ENCODE peak calls at places on chromosomes 1 and 21, in five cellular contexts. J is heart right ventricle, I is stomach, R is H1, L is choroid plexus epithelial cell. Y is an unnamed sample.

GRCh38 chr1:224513787-224514209 is 79.2 kb upstream of the WDR26 start:
- DNase-seq in J (peak; percentile 85), I (peak; percentile 90), R (no peak), L (peak; percentile 84), Y (peak; percentile 90)

GRCh38 chr1:55127827-55128343 is 87.3 kb downstream of the USP24 start:
- DNase-seq in J (no peak), I (no peak), R (no peak), L (peak; percentile 30), Y (no peak)

GRCh38 chr1:9093096-9093495 is 23.7 kb upstream of the SLC2A5 start:
- DNase-seq in J (no peak), I (no peak), R (no peak), L (no peak), Y (no peak)

GRCh38 chr1:64834734-64835133 is 89.9 kb downstream of the RAVER2 start:
- DNase-seq in J (no peak), I (no peak), R (no peak), L (peak; percentile 83), Y (no peak)

GRCh38 chr1:50603274-50604271 is 180.3 kb upstream of the DMRTA2 start:
- DNase-seq in J (no peak), I (no peak), R (no peak), L (peak; percentile 55), Y (no peak)

GRCh38 chr1:230957580-230957989 is 21.1 kb downstream of the TTC13 start:
- DNase-seq in J (no peak), I (no peak), R (no peak), L (no peak), Y (no peak)

GRCh38 chr1:206812456-206812855 is 40.2 kb upstream of the IL10 start:
- DNase-seq in J (no peak), I (no peak), R (no peak), L (no peak), Y (no peak)

GRCh38 chr1:221435510-221435909 is 306.4 kb downstream of the DUSP10 start:
- DNase-seq in J (no peak), I (no peak), R (no peak), L (peak; percentile 85), Y (no peak)

GRCh38 chr1:203692565-203693470 is 66.2 kb downstream of the ATP2B4 start:
- DNase-seq in J (peak; percentile 90), I (peak; percentile 65), R (no peak), L (peak; percentile 97), Y (no peak)

GRCh38 chr1:153070243-153070642 is 1.2 kb downstream of the SPRR2B start:
- DNase-seq in J (no peak), I (no peak), R (no peak), L (no peak), Y (no peak)

GRCh38 chr1:235954306-235955283 is 87.9 kb upstream of the LYST start:
- DNase-seq in J (no peak), I (no peak), R (no peak), L (no peak), Y (no peak)

GRCh38 chr1:152982076-152982475 is 1.8 kb upstream of the SPRR1A start:
- DNase-seq in J (no peak), I (no peak), R (no peak), L (no peak), Y (no peak)

GRCh38 chr1:78408830-78409229 is 81.9 kb upstream of the PTGFR start:
- DNase-seq in J (no peak), I (no peak), R (no peak), L (no peak), Y (no peak)

GRCh38 chr1:158930504-158930903 is 848 bp upstream of the PYHIN1 start:
- DNase-seq in J (no peak), I (no peak), R (no peak), L (no peak), Y (no peak)

GRCh38 chr1:47587891-47588582 is 150.2 kb downstream of the FOXD2 start:
- DNase-seq in J (peak; percentile 75), I (no peak), R (no peak), L (peak; percentile 30), Y (peak; percentile 40)

GRCh38 chr1:160082487-160082886 is 1.1 kb downstream of the KCNJ9 start:
- DNase-seq in J (no peak), I (no peak), R (no peak), L (no peak), Y (no peak)

GRCh38 chr1:160084771-160085321 is 3.5 kb downstream of the KCNJ9 start:
- DNase-seq in J (no peak), I (no peak), R (no peak), L (no peak), Y (no peak)

GRCh38 chr1:160085686-160086089 is 4.3 kb downstream of the KCNJ9 start:
- DNase-seq in J (peak; percentile 76), I (peak; percentile 83), R (peak; percentile 88), L (peak; percentile 85), Y (peak; percentile 84)

GRCh38 chr1:160082926-160083325 is 1.6 kb downstream of the KCNJ9 start:
- DNase-seq in J (no peak), I (no peak), R (no peak), L (no peak), Y (no peak)

DNA sequence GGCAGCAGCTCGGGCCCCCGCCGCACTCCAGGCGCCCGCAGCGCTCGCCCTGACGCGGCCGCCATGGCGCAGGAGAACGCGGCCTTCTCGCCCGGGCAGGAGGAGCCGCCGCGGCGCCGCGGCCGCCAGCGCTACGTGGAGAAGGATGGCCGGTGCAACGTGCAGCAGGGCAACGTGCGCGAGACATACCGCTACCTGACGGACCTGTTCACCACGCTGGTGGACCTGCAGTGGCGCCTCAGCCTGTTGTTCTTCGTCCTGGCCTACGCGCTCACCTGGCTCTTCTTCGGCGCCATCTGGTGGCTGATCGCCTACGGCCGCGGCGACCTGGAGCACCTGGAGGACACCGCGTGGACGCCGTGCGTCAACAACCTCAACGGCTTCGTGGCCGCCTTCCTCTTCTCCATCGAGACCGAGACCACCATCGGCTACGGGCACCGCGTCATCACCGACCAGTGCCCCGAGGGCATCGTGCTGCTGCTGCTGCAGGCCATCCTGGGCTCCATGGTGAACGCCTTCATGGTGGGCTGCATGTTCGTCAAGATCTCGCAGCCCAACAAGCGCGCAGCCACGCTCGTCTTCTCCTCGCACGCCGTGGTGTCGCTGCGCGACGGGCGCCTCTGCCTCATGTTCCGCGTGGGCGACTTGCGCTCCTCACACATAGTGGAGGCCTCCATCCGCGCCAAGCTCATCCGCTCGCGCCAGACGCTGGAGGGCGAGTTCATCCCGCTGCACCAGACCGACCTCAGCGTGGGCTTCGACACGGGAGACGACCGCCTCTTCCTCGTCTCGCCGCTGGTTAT is 2.8 kb downstream of the KCNJ9 start:
- DNase-seq in J (peak; percentile 48), I (peak; percentile 88), R (no peak), L (peak; percentile 45), Y (peak; percentile 61)
- H3K4me3 ChIP-seq in J (peak overlapping the region; percentile 46), I (peak overlapping the region; percentile 39), R (peak overlapping the region; percentile 49), L (peak overlapping the region; percentile 50), Y (peak overlapping the region; percentile 49)

GRCh38 chr1:89948726-89949345 is 46.1 kb upstream of the ZNF326 start:
- DNase-seq in J (no peak), I (no peak), R (no peak), L (no peak), Y (no peak)
- TF ChIP-seq CTCF in J (no peak), I (no peak), R (no peak), L (no peak), Y (no peak)

GRCh38 chr1:240516069-240516468 is 95.9 kb downstream of the GREM2 start:
- DNase-seq in J (no peak), I (no peak), R (no peak), L (no peak), Y (no peak)
- H3K4me3 ChIP-seq in J (no peak overlapping the region), I (no peak overlapping the region), R (no peak overlapping the region), L (no peak overlapping the region), Y (no peak overlapping the region)

GRCh38 chr21:44872266-44872567 is 1.3 kb downstream of the PTTG1IP start:
- DNase-seq in J (no peak), I (no peak), R (no peak), L (no peak), Y (no peak)
- TF ChIP-seq CTCF in J (no peak), I (no peak), R (no peak), L (no peak), Y (peak; percentile 8)

DNA sequence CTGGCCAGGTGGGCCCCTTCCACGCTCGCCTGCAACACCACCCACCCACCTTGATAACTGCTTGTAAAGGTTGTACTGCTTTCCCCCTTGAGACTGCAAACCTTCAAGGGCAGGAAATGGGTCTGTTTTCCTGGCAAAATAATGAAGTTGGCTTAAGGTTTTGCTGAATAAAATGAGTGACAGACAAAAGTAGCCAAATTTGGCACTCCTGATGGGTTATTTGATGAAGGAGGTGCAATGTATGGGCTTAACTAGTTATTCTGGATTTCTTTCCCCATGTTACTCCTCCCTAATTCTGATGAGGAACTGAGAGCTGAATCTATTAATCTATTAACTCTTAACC is 14.6 kb upstream of the HLCS start:
- DNase-seq in J (no peak), I (no peak), R (no peak), L (no peak), Y (no peak)
- H3K4me3 ChIP-seq in J (peak overlapping the region; percentile 64), I (peak overlapping the region; percentile 47), R (peak overlapping the region; percentile 63), L (peak overlapping the region; percentile 61), Y (peak overlapping the region; percentile 57)

GRCh38 chr1:212381509-212381908 is 33.2 kb downstream of the PACC1 start:
- DNase-seq in J (no peak), I (no peak), R (no peak), L (no peak), Y (no peak)
- TF ChIP-seq CTCF in J (no peak), I (no peak), R (no peak), L (no peak), Y (no peak)

DNA sequence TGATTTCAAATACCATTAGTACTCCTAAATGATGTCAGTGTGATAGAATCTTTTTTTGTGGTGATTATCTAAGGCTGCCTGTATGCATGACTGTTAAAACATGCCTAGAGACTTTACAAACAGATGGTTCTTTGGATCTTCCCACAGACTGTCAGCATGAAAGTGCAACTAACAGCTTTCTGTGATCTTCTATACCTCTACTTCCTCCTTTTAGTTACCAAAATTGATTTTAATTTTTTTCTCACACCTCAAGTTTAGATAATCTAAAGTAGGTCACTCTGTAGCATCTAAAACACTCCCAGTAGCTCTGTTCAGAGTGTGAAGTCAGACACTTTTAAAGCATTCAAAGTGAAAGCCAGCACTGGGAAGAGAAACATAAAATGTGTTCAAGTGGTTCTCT is 534.5 kb downstream of the PTPRC start:
- DNase-seq in J (no peak), I (no peak), R (no peak), L (peak; percentile 44), Y (no peak)
- H3K4me3 ChIP-seq in J (no peak overlapping the region), I (no peak overlapping the region), R (no peak overlapping the region), L (no peak overlapping the region), Y (no peak overlapping the region)